ENCODE peak calls at places on chromosome 18, in nine cellular contexts. F is retina; Q is hippocampal formation; E is AG08395; Z is colonic mucosa; U is stimulated activated CD4-positive, alpha-beta T cell treated with anti-CD3 and anti-CD28 coated beads, Interleukin-2, amount 100 ng/mL, for 48 hours; H is aorta; T is cerebellar cortex; L is kidney tubule cell. X is an unnamed sample.

GRCh38 chr18:11994708-11995444 is 13.6 kb downstream of the IMPA2 start:
- DNase-seq in H (peak), Z (peak), Q (no peak), U (no peak), F (peak), E (no peak), T (peak), L (peak), X (peak)

GRCh38 chr18:70376914-70377258 is 88.0 kb downstream of the SOCS6 start:
- DNase-seq in F (no peak), H (no peak), Z (peak), E (no peak), L (peak), T (no peak), Q (no peak), U (no peak), X (no peak)

GRCh38 chr18:65749881-65750280 is 931 bp upstream of the CDH7 start:
- DNase-seq in L (no peak), F (no peak), Q (no peak), Z (no peak), U (no peak), T (no peak), E (no peak), H (no peak), X (no peak)

GRCh38 chr18:46140173-46140572 is 36.0 kb downstream of the HAUS1 start:
- DNase-seq in E (no peak), H (no peak), Q (no peak), L (no peak), Z (no peak), U (no peak), F (no peak), T (no peak), X (no peak)

GRCh38 chr18:68456985-68457384 is 257.9 kb downstream of the TMX3 start:
- DNase-seq in H (no peak), Q (no peak), T (no peak), L (no peak), Z (no peak), U (no peak), E (no peak), F (no peak), X (no peak)

GRCh38 chr18:27803957-27804356 is 373.0 kb downstream of the CDH2 start:
- DNase-seq in Q (no peak), H (no peak), E (no peak), U (no peak), T (no peak), F (no peak), L (no peak), Z (no peak), X (no peak)

GRCh38 chr18:21141678-21142422 is 30.2 kb upstream of the ROCK1 start:
- DNase-seq in U (no peak), H (no peak), L (no peak), T (no peak), Q (no peak), F (no peak), E (peak), Z (no peak), X (no peak)

GRCh38 chr18:60038731-60039130 is 138.9 kb downstream of the PMAIP1 start:
- DNase-seq in Z (no peak), T (no peak), L (no peak), H (no peak), U (no peak), E (peak), Q (no peak), F (no peak), X (no peak)

GRCh38 chr18:73365018-73365417 is 497.2 kb upstream of the NETO1 start:
- DNase-seq in H (no peak), E (no peak), T (no peak), L (peak), Z (no peak), F (no peak), Q (no peak), U (no peak), X (no peak)

GRCh38 chr18:48023334-48024008 is 93.0 kb upstream of the SMAD2 start:
- DNase-seq in T (peak), E (peak), H (no peak), U (no peak), Z (peak), L (peak), F (peak), Q (no peak), X (no peak)

GRCh38 chr18:8726963-8727730 is 21.8 kb downstream of the MTCL1 start:
- DNase-seq in L (no peak), F (no peak), T (no peak), Q (no peak), E (no peak), U (no peak), Z (no peak), H (no peak), X (no peak)

GRCh38 chr18:33355263-33355662 is 85.3 kb downstream of the CCDC178 start:
- DNase-seq in H (no peak), U (no peak), Q (no peak), T (no peak), F (no peak), Z (no peak), L (no peak), E (no peak), X (no peak)

GRCh38 chr18:48592540-48592939 is 53.7 kb downstream of the CTIF start:
- DNase-seq in L (no peak), U (no peak), F (peak), T (no peak), H (no peak), Z (no peak), E (no peak), Q (peak), X (no peak)

GRCh38 chr18:7733642-7734041 is 166.5 kb downstream of the PTPRM start:
- DNase-seq in F (no peak), E (no peak), L (no peak), Z (no peak), T (no peak), U (no peak), Q (no peak), H (no peak), X (no peak)